ENCODE peak calls at places on chromosome 15, in six cellular contexts. G is mesothelial cell of epicardium, E is GM19239, I is NCI-H748 treated with DMSO at 0.1 percent for 48 hours, J is RPMI8226, N is epithelial cell of esophagus. D is an unnamed sample.

GRCh38 chr15:53445531-53445930 is 313.9 kb downstream of the WDR72 start:
- DNase-seq in N (no peak), G (no peak), E (no peak), I (no peak), J (no peak), D (no peak)

GRCh38 chr15:39084683-39085530 is 496.0 kb upstream of the THBS1 start:
- DNase-seq in J (no peak), E (no peak), N (peak), G (no peak), I (no peak), D (no peak)

GRCh38 chr15:48614051-48614450 is 31.5 kb downstream of the FBN1 start:
- DNase-seq in N (no peak), G (no peak), E (no peak), J (no peak), I (no peak), D (no peak)

GRCh38 chr15:48520376-48521155 is 124.9 kb downstream of the FBN1 start:
- DNase-seq in G (no peak), N (peak), I (no peak), J (no peak), E (no peak), D (no peak)

GRCh38 chr15:41874736-41875135 is 19.1 kb downstream of the SPTBN5 start:
- DNase-seq in I (no peak), J (no peak), E (no peak), G (no peak), N (no peak), D (no peak)

GRCh38 chr15:35088329-35088728 is 3.2 kb upstream of the NANOGP8 start:
- DNase-seq in J (no peak), G (no peak), N (no peak), I (no peak), E (no peak), D (no peak)

GRCh38 chr15:66670698-66671580 is 31.1 kb upstream of the SMAD6 start:
- DNase-seq in I (peak), J (no peak), G (no peak), E (no peak), N (peak), D (no peak)

GRCh38 chr15:99682455-99682854 is 50.8 kb downstream of the LYSMD4 start:
- DNase-seq in E (no peak), G (no peak), I (no peak), J (no peak), N (peak), D (no peak)

GRCh38 chr15:48671381-48672022 is 26.0 kb upstream of the FBN1 start:
- DNase-seq in E (no peak), N (peak), G (no peak), I (no peak), J (no peak), D (no peak)

GRCh38 chr15:98853161-98853560 is 154.4 kb downstream of the PGPEP1L start:
- DNase-seq in E (no peak), J (peak), I (peak), G (no peak), N (peak), D (peak)

GRCh38 chr15:98505611-98506031 is 142.7 kb upstream of the IGF1R start:
- DNase-seq in J (no peak), N (no peak), G (no peak), I (no peak), E (no peak), D (no peak)

GRCh38 chr15:80595391-80595790 is 99.7 kb upstream of the ABHD17C start:
- DNase-seq in G (no peak), E (no peak), N (peak), I (no peak), J (peak), D (no peak)

GRCh38 chr15:71515375-71516186 is 294.8 kb upstream of the NR2E3 start:
- DNase-seq in J (no peak), G (no peak), E (no peak), N (no peak), I (no peak), D (no peak)

GRCh38 chr15:45664451-45664850 is 29.6 kb downstream of the SQOR start:
- DNase-seq in G (no peak), E (no peak), J (no peak), I (no peak), N (no peak), D (no peak)

GRCh38 chr15:96889734-96890480 is 559.4 kb downstream of the NR2F2 start:
- DNase-seq in E (no peak), G (no peak), I (no peak), J (no peak), N (peak), D (no peak)

GRCh38 chr15:73331991-73332925 is 36.5 kb downstream of the HCN4 start:
- DNase-seq in E (no peak), N (no peak), J (no peak), G (no peak), I (no peak), D (no peak)

GRCh38 chr15:46222861-46223260 is 588.0 kb downstream of the SQOR start:
- DNase-seq in G (no peak), N (no peak), J (no peak), E (no peak), I (no peak), D (no peak)

GRCh38 chr15:57018151-57018550 is 99.7 kb downstream of the TCF12 start:
- DNase-seq in G (no peak), J (no peak), E (no peak), N (peak), I (no peak), D (no peak)

GRCh38 chr15:66405605-66406004 is 18.9 kb downstream of the MAP2K1 start:
- DNase-seq in G (no peak), E (no peak), I (no peak), J (no peak), N (no peak), D (no peak)

GRCh38 chr15:38647683-38648082 is 83.1 kb upstream of the RASGRP1 start:
- DNase-seq in N (peak), J (no peak), E (no peak), G (no peak), I (no peak), D (no peak)

GRCh38 chr15:85785887-85786777 is 8.6 kb downstream of the KLHL25 start:
- DNase-seq in E (no peak), G (no peak), N (peak), J (peak), I (no peak), D (no peak)